ENCODE peak calls at places on chromosome 4, in nine cellular contexts. B is uterus, J is right cardiac atrium, Z is GM23248, C is SK-N-SH, G is HepG2, U is prostate gland, F is psoas muscle, W is heart left ventricle. H is an unnamed sample. For H3K9me3 and H3K4me1, the result is how much of the 10 kb centered on the place peaks cover.

GRCh38 chr4:24266951-24267577 is 317.3 kb downstream of the DHX15 start:
- DNase-seq in B (no peak), J (no peak), Z (peak), C (no peak), G (no peak), U (no peak), F (no peak), W (no peak), H (no peak)

GRCh38 chr4:133095591-133095990 is 53.5 kb upstream of the PCDH10 start:
- DNase-seq in B (no peak), J (no peak), Z (no peak), C (no peak), G (no peak), U (no peak), F (no peak), W (no peak), H (no peak)

GRCh38 chr4:171612907-171613306 is 200.3 kb upstream of the GALNTL6 start:
- DNase-seq in B (no peak), J (no peak), Z (no peak), C (no peak), G (no peak), U (no peak), F (no peak), W (no peak), H (no peak)

GRCh38 chr4:23763559-23763958 is 126.3 kb downstream of the PPARGC1A start:
- DNase-seq in B (no peak), J (no peak), Z (no peak), C (no peak), G (peak), U (no peak), F (no peak), W (no peak), H (no peak)

GRCh38 chr4:86184216-86184915 is 175.5 kb downstream of the MAPK10 start:
- DNase-seq in B (no peak), J (no peak), Z (peak), C (no peak), G (no peak), U (no peak), F (no peak), W (no peak), H (no peak)

GRCh38 chr4:169271692-169272007 is 894 bp upstream of the SH3RF1 start:
- DNase-seq in B (no peak), J (no peak), Z (no peak), C (no peak), G (no peak), U (no peak), F (no peak), W (no peak), H (no peak)

GRCh38 chr4:40484346-40484745 is 145.3 kb downstream of the RBM47 start:
- DNase-seq in B (no peak), J (no peak), Z (no peak), C (no peak), G (no peak), U (no peak), F (no peak), W (no peak), H (no peak)

GRCh38 chr4:54819044-54819443 is 161.3 kb downstream of the KIT start:
- DNase-seq in B (no peak), J (no peak), Z (no peak), C (no peak), G (no peak), U (peak), F (no peak), W (no peak), H (no peak)

GRCh38 chr4:167234388-167234881 is at the start of gene SPOCK3:
- DNase-seq in B (no peak), J (peak), Z (peak), C (peak), G (no peak), U (peak), F (peak), W (peak), H (peak)

GRCh38 chr4:80197132-80197573 is at the start of gene PRDM8:
- DNase-seq in B (no peak), J (peak), Z (peak), C (peak), G (no peak), U (peak), F (no peak), W (no peak), H (peak)

GRCh38 chr4:108399610-108400265 is 220.6 kb upstream of the RPL34 start:
- DNase-seq in B (no peak), J (no peak), Z (no peak), C (no peak), G (no peak), U (no peak), F (no peak), W (no peak), H (no peak)

GRCh38 chr4:40124690-40125089 is 68.0 kb downstream of the N4BP2 start:
- DNase-seq in B (no peak), J (no peak), Z (no peak), C (no peak), G (no peak), U (no peak), F (no peak), W (no peak), H (no peak)

GRCh38 chr4:166309286-166309685 is 436.2 kb downstream of the TLL1 start:
- DNase-seq in B (no peak), J (no peak), Z (no peak), C (no peak), G (no peak), U (no peak), F (no peak), W (no peak), H (no peak)

GRCh38 chr4:141802324-141802723 is 165.9 kb downstream of the IL15 start:
- DNase-seq in B (no peak), J (no peak), Z (peak), C (no peak), G (no peak), U (no peak), F (no peak), W (no peak), H (peak)

DNA sequence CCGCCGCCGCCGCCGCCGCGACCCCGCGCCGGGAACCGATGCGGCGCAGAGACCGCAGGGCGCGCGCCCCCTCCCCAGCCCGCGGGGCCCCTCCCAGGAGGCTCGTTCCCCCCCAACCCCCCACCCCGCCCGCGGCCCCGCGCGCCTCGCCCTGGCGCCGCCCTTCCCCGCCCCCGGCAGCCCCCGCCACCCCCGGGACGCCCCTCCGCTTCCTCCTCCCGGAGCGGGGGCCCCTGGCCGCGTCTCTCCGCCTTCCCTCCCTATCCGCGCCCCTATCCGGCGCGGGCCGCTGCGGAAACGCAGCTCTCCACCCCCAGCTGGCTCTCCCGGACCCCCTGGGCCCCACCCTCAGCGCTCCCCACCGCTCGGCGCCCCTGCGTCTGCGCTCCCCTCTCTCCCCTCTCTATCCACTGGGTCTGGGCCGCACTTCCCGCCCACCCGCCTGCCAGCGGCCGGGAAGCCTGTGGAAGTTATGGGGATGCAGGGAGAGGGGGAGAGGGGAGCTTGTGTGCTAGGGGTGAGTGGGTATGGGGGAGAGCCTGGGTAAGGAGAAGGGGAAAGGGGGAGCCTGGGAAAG is at the start of gene TMEM271:
- DNase-seq in B (no peak), J (no peak), Z (no peak), C (peak), G (no peak), U (no peak), F (no peak), W (no peak), H (peak)
- H3K9me3 ChIP-seq in B (under half), J (under half), Z (under half), C (under half), G (under half), U (under half), F (under half), W (under half), H (under half)

GRCh38 chr4:153112071-153112460 is 92.2 kb upstream of the TRIM2 start:
- DNase-seq in B (no peak), J (no peak), Z (no peak), C (no peak), G (no peak), U (no peak), F (no peak), W (no peak), H (no peak)

GRCh38 chr4:153111426-153112070 is 92.7 kb upstream of the TRIM2 start:
- DNase-seq in B (no peak), J (no peak), Z (no peak), C (no peak), G (no peak), U (no peak), F (no peak), W (no peak), H (no peak)

GRCh38 chr4:153114771-153115321 is 89.4 kb upstream of the TRIM2 start:
- DNase-seq in B (no peak), J (no peak), Z (peak), C (no peak), G (no peak), U (no peak), F (no peak), W (no peak), H (no peak)

GRCh38 chr4:153113838-153114105 is 90.5 kb upstream of the TRIM2 start:
- DNase-seq in B (no peak), J (no peak), Z (no peak), C (no peak), G (no peak), U (no peak), F (no peak), W (no peak), H (no peak)

GRCh38 chr4:153113061-153113837 is 91.0 kb upstream of the TRIM2 start:
- DNase-seq in B (no peak), J (no peak), Z (peak), C (no peak), G (no peak), U (no peak), F (no peak), W (no peak), H (no peak)
- H3K4me1 ChIP-seq in B (under half), J (under half), Z (under half), C (under half), G (under half), U (under half), F (under half), W (under half), H (under half)

DNA sequence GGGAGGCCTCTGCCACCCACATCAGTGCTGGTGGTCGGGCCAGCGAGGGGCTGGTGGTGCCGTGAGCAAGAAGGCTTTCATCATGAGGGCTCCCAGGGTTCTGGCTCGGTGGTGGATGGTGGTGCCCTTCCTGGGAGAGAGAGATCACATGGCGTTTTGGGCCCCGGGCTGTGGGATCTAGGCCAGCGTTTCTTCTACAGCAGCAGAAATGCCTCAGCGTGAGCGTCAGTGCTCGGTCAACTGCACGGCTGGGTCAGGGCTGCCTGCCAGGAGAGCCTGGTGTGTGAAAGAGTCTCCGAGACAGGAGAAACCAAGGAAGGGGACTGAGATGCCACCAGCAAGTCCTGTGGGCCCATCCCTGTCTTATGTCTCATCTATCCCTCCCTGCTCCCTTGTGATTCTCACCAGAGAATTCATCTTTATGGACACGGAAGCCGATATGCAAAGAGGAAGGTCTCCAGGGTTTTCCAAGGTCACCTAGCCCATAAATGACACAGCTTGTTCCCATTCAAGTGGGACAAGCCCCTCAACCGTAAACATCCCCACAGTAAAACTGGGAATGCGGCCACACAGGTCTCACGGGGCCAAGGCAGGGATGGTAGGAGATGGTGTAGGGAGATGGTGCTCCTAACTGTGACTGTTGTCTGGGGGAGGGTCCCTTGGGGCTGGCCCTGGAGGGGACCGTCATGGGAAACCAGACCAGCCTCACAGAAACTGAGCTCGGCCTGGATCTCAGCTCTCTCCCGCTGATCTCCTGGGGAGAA is 99.2 kb downstream of the SORCS2 start:
- DNase-seq in B (peak), J (peak), Z (no peak), C (no peak), G (no peak), U (no peak), F (no peak), W (peak), H (no peak)
- H3K27ac ChIP-seq in B (no peak), J (no peak), Z (no peak), C (no peak), G (no peak), U (no peak), F (no peak), W (no peak), H (no peak)

DNA sequence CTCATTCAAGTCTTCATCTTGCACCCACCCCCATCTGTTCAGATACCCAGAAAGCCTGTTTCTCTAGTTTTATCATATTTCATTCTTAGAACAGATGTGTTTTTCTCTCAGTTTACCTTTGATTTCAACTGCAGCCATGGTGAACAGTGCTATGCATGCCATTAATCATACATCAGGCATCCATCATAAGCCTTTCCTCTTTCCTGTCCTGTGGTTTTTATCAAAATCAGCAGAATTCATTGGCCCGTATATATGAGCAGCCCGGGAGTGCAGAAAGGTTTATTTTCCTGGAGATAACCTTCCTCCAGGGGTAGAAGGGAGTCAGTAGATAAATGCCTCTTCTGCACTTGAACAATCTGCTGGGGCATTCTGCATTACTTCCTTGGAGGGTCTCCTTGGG is 65.7 kb downstream of the IL21 start:
- DNase-seq in B (no peak), J (no peak), Z (no peak), C (no peak), G (no peak), U (no peak), F (no peak), W (no peak), H (no peak)
- H3K9me3 ChIP-seq in B (under half), J (under half), Z (under half), C (under half), G (under half), U (under half), F (under half), W (under half), H (under half)

GRCh38 chr4:140805293-140805692 is 49.1 kb upstream of the TBC1D9 start:
- DNase-seq in B (no peak), J (no peak), Z (no peak), C (no peak), G (no peak), U (no peak), F (no peak), W (no peak), H (no peak)

GRCh38 chr4:140802591-140802990 is 46.4 kb upstream of the TBC1D9 start:
- DNase-seq in B (no peak), J (no peak), Z (no peak), C (no peak), G (no peak), U (no peak), F (no peak), W (no peak), H (no peak)

GRCh38 chr4:140800686-140801085 is 44.5 kb upstream of the TBC1D9 start:
- DNase-seq in B (no peak), J (no peak), Z (no peak), C (no peak), G (no peak), U (no peak), F (no peak), W (no peak), H (no peak)

GRCh38 chr4:140799686-140800225 is 43.6 kb upstream of the TBC1D9 start:
- DNase-seq in B (no peak), J (no peak), Z (no peak), C (no peak), G (no peak), U (no peak), F (no peak), W (no peak), H (no peak)
- H3K4me1 ChIP-seq in B (under half), J (under half), Z (under half), C (under half), G (under half), U (under half), F (under half), W (under half), H (under half)

GRCh38 chr4:47914926-47915237 is 499 bp upstream of the NFXL1 start:
- DNase-seq in B (no peak), J (no peak), Z (no peak), C (no peak), G (no peak), U (no peak), F (no peak), W (no peak), H (no peak)

GRCh38 chr4:47915378-47915777 is 995 bp upstream of the NFXL1 start:
- DNase-seq in B (no peak), J (no peak), Z (no peak), C (no peak), G (no peak), U (no peak), F (no peak), W (no peak), H (no peak)

GRCh38 chr4:47913328-47913727 is 1.1 kb downstream of the NFXL1 start:
- DNase-seq in B (no peak), J (no peak), Z (peak), C (peak), G (peak), U (no peak), F (no peak), W (no peak), H (no peak)

GRCh38 chr4:47914219-47914925 is at the start of gene NFXL1:
- DNase-seq in B (peak), J (peak), Z (peak), C (peak), G (peak), U (peak), F (peak), W (peak), H (peak)

GRCh38 chr4:47913858-47914218 is 545 bp downstream of the NFXL1 start:
- DNase-seq in B (peak), J (peak), Z (peak), C (no peak), G (peak), U (peak), F (peak), W (peak), H (peak)
- H3K27ac ChIP-seq in B (peak), J (peak), Z (peak), C (peak), G (peak), U (peak), F (peak), W (no peak), H (peak)

GRCh38 chr4:94428884-94429283 is 22.9 kb upstream of the PDLIM5 start:
- DNase-seq in B (no peak), J (no peak), Z (no peak), C (no peak), G (peak), U (peak), F (no peak), W (no peak), H (no peak)
- H3K9me3 ChIP-seq in B (under half), J (under half), Z (under half), C (under half), G (under half), U (under half), F (under half), W (under half), H (under half)

GRCh38 chr4:150001815-150002214 is 76.4 kb upstream of the DCLK2 start:
- DNase-seq in B (no peak), J (no peak), Z (peak), C (no peak), G (no peak), U (no peak), F (no peak), W (no peak), H (no peak)
- H3K4me1 ChIP-seq in B (under half), J (under half), Z (under half), C (half or more), G (under half), U (under half), F (under half), W (under half), H (under half)

GRCh38 chr4:84237008-84237407 is 262.1 kb downstream of the NKX6-1 start:
- DNase-seq in B (no peak), J (no peak), Z (peak), C (no peak), G (no peak), U (no peak), F (no peak), W (no peak), H (no peak)

GRCh38 chr4:84235131-84235530 is 264.0 kb downstream of the NKX6-1 start:
- DNase-seq in B (no peak), J (no peak), Z (no peak), C (no peak), G (no peak), U (no peak), F (no peak), W (no peak), H (no peak)

GRCh38 chr4:84235545-84235944 is 263.5 kb downstream of the NKX6-1 start:
- DNase-seq in B (no peak), J (no peak), Z (no peak), C (no peak), G (no peak), U (no peak), F (no peak), W (no peak), H (no peak)

GRCh38 chr4:84239278-84239845 is 259.7 kb downstream of the NKX6-1 start:
- DNase-seq in B (no peak), J (no peak), Z (no peak), C (no peak), G (no peak), U (no peak), F (no peak), W (no peak), H (no peak)

DNA sequence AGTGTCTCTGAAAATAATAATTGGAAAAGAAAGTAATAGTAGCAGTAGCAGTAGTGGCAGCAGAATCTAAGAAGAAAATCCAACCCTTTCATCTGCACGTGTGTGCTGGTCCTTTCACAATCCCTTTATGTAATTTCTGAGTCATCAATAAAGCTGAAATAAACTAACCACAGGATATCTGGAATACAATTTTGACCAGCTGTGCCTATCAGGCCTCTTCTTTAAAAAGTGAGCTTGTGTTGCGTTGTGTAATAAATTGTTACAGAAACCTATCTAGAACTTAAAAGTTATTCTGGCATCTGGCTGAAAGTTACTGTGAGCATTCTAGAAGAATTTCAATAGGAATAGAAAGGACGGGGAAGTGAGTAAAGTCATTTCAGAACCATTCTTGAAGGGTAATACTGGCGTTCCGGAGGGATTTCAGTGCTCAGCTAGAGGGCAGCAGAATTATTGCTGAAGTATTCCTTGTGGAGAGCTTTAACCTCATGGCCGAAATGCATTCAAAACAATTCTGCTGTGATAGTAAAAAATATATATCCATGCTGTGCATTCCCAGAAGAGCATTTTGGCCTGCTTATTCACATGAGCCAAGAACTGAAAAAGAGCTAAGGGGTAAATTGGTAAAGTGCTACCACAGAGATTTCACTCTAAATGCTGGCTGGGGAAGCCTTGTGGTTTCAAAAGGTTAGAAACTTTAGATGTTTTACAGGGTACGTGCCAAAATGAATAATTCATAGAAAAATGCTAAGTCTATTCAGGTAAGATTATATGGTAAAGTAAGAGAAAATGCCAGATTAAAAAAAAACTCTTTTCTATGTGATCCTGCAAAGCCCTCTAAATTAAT is 260.6 kb downstream of the NKX6-1 start:
- DNase-seq in B (no peak), J (no peak), Z (peak), C (no peak), G (no peak), U (no peak), F (no peak), W (no peak), H (peak)
- H3K27ac ChIP-seq in B (no peak), J (no peak), Z (no peak), C (no peak), G (no peak), U (no peak), F (no peak), W (no peak), H (no peak)

H was measured in A673.